ENCODE peak calls at places on chromosomes 16 and 17, in nine cellular contexts. One of them, this sample, is unnamed.

GRCh38 chr17:61616783-61617182 is 25.8 kb upstream of the NACA2 start:
- DNase-seq in left colon: no peak
- DNase-seq in AG09319: no peak
- DNase-seq in A172: no peak
- DNase-seq in Calu3: no peak
- DNase-seq in ecto neural progenitor cell: no peak
- DNase-seq in activated T-helper 1 cell treated with anti-CD3 and anti-CD28 coated beads, Interleukin-12 subunit alpha, Interleukin-12 subunit beta, Interleukin-2, Interleukin-4 antibody, amounts not matched to agents 30 ng/mL and 10 ng/mL and 1 ng/mL, durations not matched to agents 14 hours and 24 hours and 36 hours: no peak
- DNase-seq in NCI-H2081 treated with DMSO at 0.1 percent for 48 hours: no peak
- DNase-seq in smooth muscle cell of the brain vasculature: no peak
- DNase-seq in this sample: no peak

GRCh38 chr17:32875904-32876413 is 965 bp downstream of the MYO1D start:
- DNase-seq in left colon: no peak
- DNase-seq in AG09319: peak
- DNase-seq in A172: no peak
- DNase-seq in Calu3: no peak
- DNase-seq in ecto neural progenitor cell: no peak
- DNase-seq in activated T-helper 1 cell treated with anti-CD3 and anti-CD28 coated beads, Interleukin-12 subunit alpha, Interleukin-12 subunit beta, Interleukin-2, Interleukin-4 antibody, amounts not matched to agents 30 ng/mL and 10 ng/mL and 1 ng/mL, durations not matched to agents 14 hours and 24 hours and 36 hours: no peak
- DNase-seq in NCI-H2081 treated with DMSO at 0.1 percent for 48 hours: no peak
- DNase-seq in smooth muscle cell of the brain vasculature: no peak
- DNase-seq in this sample: no peak

GRCh38 chr17:68398731-68399637 is 58.3 kb downstream of the WIPI1 start:
- DNase-seq in left colon: peak
- DNase-seq in AG09319: no peak
- DNase-seq in A172: peak
- DNase-seq in Calu3: peak
- DNase-seq in ecto neural progenitor cell: peak
- DNase-seq in activated T-helper 1 cell treated with anti-CD3 and anti-CD28 coated beads, Interleukin-12 subunit alpha, Interleukin-12 subunit beta, Interleukin-2, Interleukin-4 antibody, amounts not matched to agents 30 ng/mL and 10 ng/mL and 1 ng/mL, durations not matched to agents 14 hours and 24 hours and 36 hours: peak
- DNase-seq in NCI-H2081 treated with DMSO at 0.1 percent for 48 hours: peak
- DNase-seq in smooth muscle cell of the brain vasculature: peak
- DNase-seq in this sample: no peak

GRCh38 chr16:82630688-82631087 is 3.9 kb downstream of the CDH13 start:
- DNase-seq in left colon: no peak
- DNase-seq in AG09319: no peak
- DNase-seq in A172: no peak
- DNase-seq in Calu3: no peak
- DNase-seq in ecto neural progenitor cell: no peak
- DNase-seq in activated T-helper 1 cell treated with anti-CD3 and anti-CD28 coated beads, Interleukin-12 subunit alpha, Interleukin-12 subunit beta, Interleukin-2, Interleukin-4 antibody, amounts not matched to agents 30 ng/mL and 10 ng/mL and 1 ng/mL, durations not matched to agents 14 hours and 24 hours and 36 hours: no peak
- DNase-seq in NCI-H2081 treated with DMSO at 0.1 percent for 48 hours: no peak
- DNase-seq in smooth muscle cell of the brain vasculature: no peak
- DNase-seq in this sample: no peak

GRCh38 chr17:70110443-70110880 is 35.4 kb downstream of the KCNJ16 start:
- DNase-seq in left colon: no peak
- DNase-seq in AG09319: no peak
- DNase-seq in A172: no peak
- DNase-seq in Calu3: no peak
- DNase-seq in ecto neural progenitor cell: no peak
- DNase-seq in activated T-helper 1 cell treated with anti-CD3 and anti-CD28 coated beads, Interleukin-12 subunit alpha, Interleukin-12 subunit beta, Interleukin-2, Interleukin-4 antibody, amounts not matched to agents 30 ng/mL and 10 ng/mL and 1 ng/mL, durations not matched to agents 14 hours and 24 hours and 36 hours: no peak
- DNase-seq in NCI-H2081 treated with DMSO at 0.1 percent for 48 hours: no peak
- DNase-seq in smooth muscle cell of the brain vasculature: peak
- DNase-seq in this sample: no peak

GRCh38 chr17:4033751-4034251 is 69.6 kb upstream of the ATP2A3 start:
- DNase-seq in left colon: no peak
- DNase-seq in AG09319: no peak
- DNase-seq in A172: no peak
- DNase-seq in Calu3: no peak
- DNase-seq in ecto neural progenitor cell: no peak
- DNase-seq in activated T-helper 1 cell treated with anti-CD3 and anti-CD28 coated beads, Interleukin-12 subunit alpha, Interleukin-12 subunit beta, Interleukin-2, Interleukin-4 antibody, amounts not matched to agents 30 ng/mL and 10 ng/mL and 1 ng/mL, durations not matched to agents 14 hours and 24 hours and 36 hours: no peak
- DNase-seq in NCI-H2081 treated with DMSO at 0.1 percent for 48 hours: no peak
- DNase-seq in smooth muscle cell of the brain vasculature: no peak
- DNase-seq in this sample: no peak

GRCh38 chr16:27270389-27270788 is 1.8 kb upstream of the NSMCE1 start:
- DNase-seq in left colon: no peak
- DNase-seq in AG09319: no peak
- DNase-seq in A172: no peak
- DNase-seq in Calu3: no peak
- DNase-seq in ecto neural progenitor cell: no peak
- DNase-seq in activated T-helper 1 cell treated with anti-CD3 and anti-CD28 coated beads, Interleukin-12 subunit alpha, Interleukin-12 subunit beta, Interleukin-2, Interleukin-4 antibody, amounts not matched to agents 30 ng/mL and 10 ng/mL and 1 ng/mL, durations not matched to agents 14 hours and 24 hours and 36 hours: no peak
- DNase-seq in NCI-H2081 treated with DMSO at 0.1 percent for 48 hours: no peak
- DNase-seq in smooth muscle cell of the brain vasculature: no peak
- DNase-seq in this sample: no peak

GRCh38 chr17:49549691-49550678 is 25.7 kb upstream of the NXPH3 start:
- DNase-seq in left colon: no peak
- DNase-seq in AG09319: no peak
- DNase-seq in A172: no peak
- DNase-seq in Calu3: no peak
- DNase-seq in ecto neural progenitor cell: no peak
- DNase-seq in activated T-helper 1 cell treated with anti-CD3 and anti-CD28 coated beads, Interleukin-12 subunit alpha, Interleukin-12 subunit beta, Interleukin-2, Interleukin-4 antibody, amounts not matched to agents 30 ng/mL and 10 ng/mL and 1 ng/mL, durations not matched to agents 14 hours and 24 hours and 36 hours: no peak
- DNase-seq in NCI-H2081 treated with DMSO at 0.1 percent for 48 hours: no peak
- DNase-seq in smooth muscle cell of the brain vasculature: no peak
- DNase-seq in this sample: no peak

GRCh38 chr17:39225308-39225973 is at the start of gene STAC2:
- DNase-seq in left colon: no peak
- DNase-seq in AG09319: no peak
- DNase-seq in A172: no peak
- DNase-seq in Calu3: no peak
- DNase-seq in ecto neural progenitor cell: no peak
- DNase-seq in activated T-helper 1 cell treated with anti-CD3 and anti-CD28 coated beads, Interleukin-12 subunit alpha, Interleukin-12 subunit beta, Interleukin-2, Interleukin-4 antibody, amounts not matched to agents 30 ng/mL and 10 ng/mL and 1 ng/mL, durations not matched to agents 14 hours and 24 hours and 36 hours: no peak
- DNase-seq in NCI-H2081 treated with DMSO at 0.1 percent for 48 hours: no peak
- DNase-seq in smooth muscle cell of the brain vasculature: no peak
- DNase-seq in this sample: no peak

GRCh38 chr17:32503251-32504165 is 16.7 kb downstream of the CDK5R1 start:
- DNase-seq in left colon: no peak
- DNase-seq in AG09319: no peak
- DNase-seq in A172: peak
- DNase-seq in Calu3: no peak
- DNase-seq in ecto neural progenitor cell: no peak
- DNase-seq in activated T-helper 1 cell treated with anti-CD3 and anti-CD28 coated beads, Interleukin-12 subunit alpha, Interleukin-12 subunit beta, Interleukin-2, Interleukin-4 antibody, amounts not matched to agents 30 ng/mL and 10 ng/mL and 1 ng/mL, durations not matched to agents 14 hours and 24 hours and 36 hours: peak
- DNase-seq in NCI-H2081 treated with DMSO at 0.1 percent for 48 hours: no peak
- DNase-seq in smooth muscle cell of the brain vasculature: no peak
- DNase-seq in this sample: no peak

GRCh38 chr17:14316131-14316854 is 15.4 kb downstream of the HS3ST3B1 start:
- DNase-seq in left colon: no peak
- DNase-seq in AG09319: no peak
- DNase-seq in A172: no peak
- DNase-seq in Calu3: no peak
- DNase-seq in ecto neural progenitor cell: peak
- DNase-seq in activated T-helper 1 cell treated with anti-CD3 and anti-CD28 coated beads, Interleukin-12 subunit alpha, Interleukin-12 subunit beta, Interleukin-2, Interleukin-4 antibody, amounts not matched to agents 30 ng/mL and 10 ng/mL and 1 ng/mL, durations not matched to agents 14 hours and 24 hours and 36 hours: no peak
- DNase-seq in NCI-H2081 treated with DMSO at 0.1 percent for 48 hours: no peak
- DNase-seq in smooth muscle cell of the brain vasculature: no peak
- DNase-seq in this sample: no peak

GRCh38 chr16:85168732-85169256 is 56.5 kb upstream of the CIBAR2 start:
- DNase-seq in left colon: no peak
- DNase-seq in AG09319: no peak
- DNase-seq in A172: peak
- DNase-seq in Calu3: no peak
- DNase-seq in ecto neural progenitor cell: no peak
- DNase-seq in activated T-helper 1 cell treated with anti-CD3 and anti-CD28 coated beads, Interleukin-12 subunit alpha, Interleukin-12 subunit beta, Interleukin-2, Interleukin-4 antibody, amounts not matched to agents 30 ng/mL and 10 ng/mL and 1 ng/mL, durations not matched to agents 14 hours and 24 hours and 36 hours: no peak
- DNase-seq in NCI-H2081 treated with DMSO at 0.1 percent for 48 hours: no peak
- DNase-seq in smooth muscle cell of the brain vasculature: no peak
- DNase-seq in this sample: no peak

GRCh38 chr16:86044881-86045600 is 146.1 kb downstream of the IRF8 start:
- DNase-seq in left colon: peak
- DNase-seq in AG09319: no peak
- DNase-seq in A172: no peak
- DNase-seq in Calu3: no peak
- DNase-seq in ecto neural progenitor cell: no peak
- DNase-seq in activated T-helper 1 cell treated with anti-CD3 and anti-CD28 coated beads, Interleukin-12 subunit alpha, Interleukin-12 subunit beta, Interleukin-2, Interleukin-4 antibody, amounts not matched to agents 30 ng/mL and 10 ng/mL and 1 ng/mL, durations not matched to agents 14 hours and 24 hours and 36 hours: no peak
- DNase-seq in NCI-H2081 treated with DMSO at 0.1 percent for 48 hours: no peak
- DNase-seq in smooth muscle cell of the brain vasculature: no peak
- DNase-seq in this sample: no peak

GRCh38 chr17:10744509-10745000 is 14.7 kb upstream of the TMEM220 start:
- DNase-seq in left colon: peak
- DNase-seq in AG09319: no peak
- DNase-seq in A172: no peak
- DNase-seq in Calu3: no peak
- DNase-seq in ecto neural progenitor cell: no peak
- DNase-seq in activated T-helper 1 cell treated with anti-CD3 and anti-CD28 coated beads, Interleukin-12 subunit alpha, Interleukin-12 subunit beta, Interleukin-2, Interleukin-4 antibody, amounts not matched to agents 30 ng/mL and 10 ng/mL and 1 ng/mL, durations not matched to agents 14 hours and 24 hours and 36 hours: no peak
- DNase-seq in NCI-H2081 treated with DMSO at 0.1 percent for 48 hours: no peak
- DNase-seq in smooth muscle cell of the brain vasculature: no peak
- DNase-seq in this sample: no peak

GRCh38 chr17:79837888-79838540 is 1.2 kb downstream of the CBX4 start:
- DNase-seq in left colon: peak
- DNase-seq in AG09319: no peak
- DNase-seq in A172: no peak
- DNase-seq in Calu3: no peak
- DNase-seq in ecto neural progenitor cell: no peak
- DNase-seq in activated T-helper 1 cell treated with anti-CD3 and anti-CD28 coated beads, Interleukin-12 subunit alpha, Interleukin-12 subunit beta, Interleukin-2, Interleukin-4 antibody, amounts not matched to agents 30 ng/mL and 10 ng/mL and 1 ng/mL, durations not matched to agents 14 hours and 24 hours and 36 hours: no peak
- DNase-seq in NCI-H2081 treated with DMSO at 0.1 percent for 48 hours: no peak
- DNase-seq in smooth muscle cell of the brain vasculature: no peak
- DNase-seq in this sample: no peak

GRCh38 chr17:42201155-42201772 is 7.0 kb upstream of the GHDC start:
- DNase-seq in left colon: no peak
- DNase-seq in AG09319: no peak
- DNase-seq in A172: no peak
- DNase-seq in Calu3: no peak
- DNase-seq in ecto neural progenitor cell: no peak
- DNase-seq in activated T-helper 1 cell treated with anti-CD3 and anti-CD28 coated beads, Interleukin-12 subunit alpha, Interleukin-12 subunit beta, Interleukin-2, Interleukin-4 antibody, amounts not matched to agents 30 ng/mL and 10 ng/mL and 1 ng/mL, durations not matched to agents 14 hours and 24 hours and 36 hours: no peak
- DNase-seq in NCI-H2081 treated with DMSO at 0.1 percent for 48 hours: no peak
- DNase-seq in smooth muscle cell of the brain vasculature: no peak
- DNase-seq in this sample: no peak

GRCh38 chr17:73827627-73828241 is 183.5 kb upstream of the SDK2 start:
- DNase-seq in left colon: no peak
- DNase-seq in AG09319: no peak
- DNase-seq in A172: no peak
- DNase-seq in Calu3: no peak
- DNase-seq in ecto neural progenitor cell: no peak
- DNase-seq in activated T-helper 1 cell treated with anti-CD3 and anti-CD28 coated beads, Interleukin-12 subunit alpha, Interleukin-12 subunit beta, Interleukin-2, Interleukin-4 antibody, amounts not matched to agents 30 ng/mL and 10 ng/mL and 1 ng/mL, durations not matched to agents 14 hours and 24 hours and 36 hours: no peak
- DNase-seq in NCI-H2081 treated with DMSO at 0.1 percent for 48 hours: no peak
- DNase-seq in smooth muscle cell of the brain vasculature: no peak
- DNase-seq in this sample: no peak

This sample was measured in GOT3.